ENCODE peak calls at places on chromosomes 2 and 18, in four cellular contexts. I, S, W and G are unnamed samples.
A peak's percentile ranks its signal among the peaks of the same experiment; 100 is the strongest.

GRCh38 chr2:213161759-213162514 is 10.5 kb upstream of the IKZF2 start:
- DNase-seq in S (no peak), W (no peak), I (peak; percentile 15), G (peak; percentile 76)

GRCh38 chr2:138395565-138396306 is 105.8 kb upstream of the SPOPL start:
- DNase-seq in S (no peak), W (no peak), I (peak; percentile 25), G (peak; percentile 42)

GRCh38 chr2:106065983-106066826 is 127.9 kb downstream of the UXS1 start:
- DNase-seq in S (no peak), W (peak; percentile 59), I (no peak), G (no peak)

GRCh38 chr2:168798076-168798887 is 4.2 kb upstream of the NOSTRIN start:
- DNase-seq in W (peak; percentile 50), I (peak; percentile 32), S (no peak), G (no peak)

GRCh38 chr2:118016911-118017310 is 3.0 kb upstream of the CCDC93 start:
- DNase-seq in S (no peak), I (peak; percentile 14), W (no peak), G (no peak)

GRCh38 chr2:67399144-67399543 is 2.0 kb downstream of the ETAA1 start:
- DNase-seq in I (no peak), S (no peak), W (no peak), G (no peak)

GRCh38 chr2:110820128-110820527 is 87.8 kb downstream of the ACOXL start:
- DNase-seq in S (no peak), W (no peak), I (no peak), G (no peak)

GRCh38 chr18:24731981-24732380 is 271.5 kb downstream of the HRH4 start:
- DNase-seq in S (no peak), W (peak; percentile 29), I (no peak), G (peak; percentile 39)

GRCh38 chr2:238803996-238804395 is 43.9 kb upstream of the TWIST2 start:
- DNase-seq in I (no peak), S (no peak), W (no peak), G (no peak)

DNA sequence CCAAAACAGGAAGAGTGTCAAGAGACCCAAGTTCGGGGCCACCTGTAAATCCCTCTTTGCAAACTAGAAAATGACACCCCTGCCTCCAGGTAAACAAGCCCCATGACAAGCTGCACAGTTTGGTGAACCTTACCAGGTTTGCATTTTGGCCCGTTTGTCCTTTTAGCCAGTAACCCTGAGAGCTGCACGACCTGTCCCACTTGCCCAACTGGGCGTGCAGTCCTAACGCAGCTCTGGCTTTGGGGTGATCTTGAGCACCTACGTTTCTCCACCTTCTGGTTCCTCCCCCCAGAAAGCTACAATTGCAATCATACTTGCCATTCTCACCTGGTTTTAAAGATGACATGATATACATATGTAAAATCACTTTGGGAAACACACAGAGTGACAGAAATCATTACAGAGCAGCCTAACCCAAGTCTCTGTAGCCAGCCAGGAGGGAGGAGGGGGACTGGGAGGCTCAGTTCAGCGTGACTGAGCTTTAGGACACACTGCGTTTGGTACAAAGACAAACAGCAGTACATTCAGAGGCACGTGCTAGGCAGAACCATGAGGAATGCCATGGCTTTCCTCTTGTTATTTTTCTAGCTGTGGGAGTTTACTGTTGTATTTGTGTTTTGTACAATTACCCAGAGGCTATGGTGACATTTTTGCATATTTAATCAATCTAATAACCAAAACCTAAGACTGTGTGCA is 304.0 kb downstream of the IRS1 start:
- DNase-seq in I (no peak), S (peak; percentile 15), W (no peak), G (no peak)
- H2BK5ac ChIP-seq in I (no peak overlapping the region), S (no peak overlapping the region), W (no peak overlapping the region), G (no peak overlapping the region)

GRCh38 chr2:104438481-104438880 is 415.4 kb upstream of the POU3F3 start:
- DNase-seq in I (no peak), W (no peak), S (no peak), G (no peak)
- H2BK5ac ChIP-seq in I (no peak overlapping the region), W (no peak overlapping the region), S (no peak overlapping the region), G (no peak overlapping the region)

GRCh38 chr2:149513461-149513860 is 74.1 kb downstream of the MMADHC start:
- DNase-seq in S (no peak), W (no peak), I (no peak), G (no peak)
- H2BK5ac ChIP-seq in S (no peak overlapping the region), W (no peak overlapping the region), I (no peak overlapping the region), G (no peak overlapping the region)

GRCh38 chr2:126910637-126911036 is 11.9 kb downstream of the TEX51 start:
- DNase-seq in I (no peak), W (no peak), S (no peak), G (no peak)

GRCh38 chr2:126909366-126909765 is 10.7 kb downstream of the TEX51 start:
- DNase-seq in I (no peak), S (no peak), W (no peak), G (no peak)

GRCh38 chr2:126909781-126910180 is 11.1 kb downstream of the TEX51 start:
- DNase-seq in S (no peak), I (no peak), W (no peak), G (no peak)

GRCh38 chr2:126907671-126908070 is 9.0 kb downstream of the TEX51 start:
- DNase-seq in I (no peak), S (no peak), W (no peak), G (no peak)

DNA sequence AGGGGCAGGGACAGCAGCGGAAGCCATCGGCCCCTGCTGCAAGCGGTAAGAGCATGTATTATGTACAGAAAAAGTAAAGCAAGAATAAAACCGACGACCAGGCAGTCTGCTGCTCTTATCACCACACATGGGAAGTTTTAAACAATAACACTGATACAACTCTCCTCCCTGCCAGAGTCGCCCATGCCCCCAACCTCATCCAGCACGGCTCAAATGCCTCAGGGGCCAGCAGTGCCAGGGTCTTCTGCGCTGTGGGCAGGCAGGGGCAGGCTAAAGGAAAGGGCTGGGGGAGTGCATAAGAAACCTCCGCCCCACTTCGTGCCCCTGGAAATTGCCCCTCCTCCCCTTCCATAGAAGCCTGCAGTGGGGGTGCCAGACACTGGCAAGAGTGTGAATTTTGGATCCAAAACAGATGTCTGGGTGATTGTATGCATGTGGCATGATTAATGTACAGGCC is 10.1 kb downstream of the TEX51 start:
- DNase-seq in I (no peak), S (no peak), W (no peak), G (no peak)
- H2BK5ac ChIP-seq in I (no peak overlapping the region), S (no peak overlapping the region), W (no peak overlapping the region), G (no peak overlapping the region)